ENCODE peak calls at places on chromosomes 2 and 18, in six cellular contexts. W is neuronal stem cell, S is WTC11, D is Peyer's patch, Q is iris pigment epithelial cell, R is GM13977. K is an unnamed sample.

GRCh38 chr2:51013060-51013746 is 18.7 kb downstream of the NRXN1 start:
- DNase-seq in W (peak), S (peak), D (no peak), Q (peak), R (no peak), K (no peak)

GRCh38 chr2:69012310-69013122 is 463 bp upstream of the ANTXR1 start:
- DNase-seq in W (peak), S (no peak), D (peak), Q (peak), R (peak), K (peak)

GRCh38 chr2:113979172-113980128 is 89.6 kb downstream of the ACTR3 start:
- DNase-seq in W (no peak), S (peak), D (no peak), Q (no peak), R (no peak), K (peak)

GRCh38 chr18:80245781-80246655 is 1.3 kb downstream of the PARD6G start:
- DNase-seq in W (peak), S (peak), D (no peak), Q (no peak), R (no peak), K (no peak)

GRCh38 chr2:237196866-237197618 is 111.4 kb downstream of the COPS8 start:
- DNase-seq in W (no peak), S (no peak), D (no peak), Q (peak), R (no peak), K (no peak)

GRCh38 chr2:109098251-109098920 is 30.6 kb upstream of the SH3RF3 start:
- DNase-seq in W (no peak), S (no peak), D (no peak), Q (peak), R (no peak), K (no peak)

GRCh38 chr18:36634573-36635216 is 194.1 kb downstream of the TPGS2 start:
- DNase-seq in W (no peak), S (no peak), D (no peak), Q (no peak), R (no peak), K (no peak)

GRCh38 chr2:156476516-156477206 is 40.5 kb downstream of the GPD2 start:
- DNase-seq in W (no peak), S (no peak), D (no peak), Q (peak), R (peak), K (peak)

GRCh38 chr18:11246466-11246865 is 97.1 kb upstream of the PIEZO2 start:
- DNase-seq in W (no peak), S (no peak), D (no peak), Q (peak), R (no peak), K (no peak)

GRCh38 chr2:128717758-128718710 is 399.4 kb upstream of the HS6ST1 start:
- DNase-seq in W (no peak), S (no peak), D (no peak), Q (no peak), R (no peak), K (no peak)

GRCh38 chr2:42342061-42342794 is 18.8 kb downstream of the COX7A2L start:
- DNase-seq in W (no peak), S (no peak), D (no peak), Q (peak), R (no peak), K (no peak)

GRCh38 chr2:88669371-88670214 is 21.9 kb upstream of the RPIA start:
- DNase-seq in W (no peak), S (peak), D (no peak), Q (peak), R (peak), K (peak)

GRCh38 chr2:119291588-119292167 is 68.0 kb downstream of the STEAP3 start:
- DNase-seq in W (no peak), S (no peak), D (no peak), Q (no peak), R (no peak), K (no peak)

GRCh38 chr18:75211721-75212625 is 1.4 kb downstream of the TSHZ1 start:
- DNase-seq in W (peak), S (peak), D (peak), Q (peak), R (peak), K (peak)

GRCh38 chr2:233033672-233034071 is 1.2 kb downstream of the NEU2 start:
- DNase-seq in W (no peak), S (no peak), D (no peak), Q (no peak), R (no peak), K (no peak)

GRCh38 chr2:213500881-213501280 is 216.6 kb downstream of the SPAG16 start:
- DNase-seq in W (no peak), S (no peak), D (no peak), Q (no peak), R (no peak), K (no peak)

GRCh38 chr2:1988049-1988448 is 243.7 kb upstream of the PXDN start:
- DNase-seq in W (no peak), S (no peak), D (no peak), Q (no peak), R (no peak), K (no peak)

GRCh38 chr2:173271135-173271534 is 83.5 kb upstream of the CDCA7 start:
- DNase-seq in W (no peak), S (no peak), D (no peak), Q (no peak), R (no peak), K (no peak)

GRCh38 chr2:181348091-181348837 is 108.9 kb upstream of the ITGA4 start:
- DNase-seq in W (no peak), S (no peak), D (no peak), Q (no peak), R (peak), K (peak)

GRCh38 chr2:236359426-236359825 is 95.2 kb upstream of the ASB18 start:
- DNase-seq in W (no peak), S (no peak), D (no peak), Q (no peak), R (no peak), K (no peak)

GRCh38 chr2:137229834-137230233 is 464.5 kb downstream of the THSD7B start:
- DNase-seq in W (no peak), S (no peak), D (no peak), Q (no peak), R (no peak), K (no peak)

GRCh38 chr2:241315183-241315878 is at the start of gene HDLBP:
- DNase-seq in W (peak), S (peak), D (peak), Q (peak), R (peak), K (peak)

GRCh38 chr2:38277245-38278119 is 99.6 kb downstream of the ATL2 start:
- DNase-seq in W (no peak), S (peak), D (no peak), Q (peak), R (no peak), K (no peak)

GRCh38 chr2:113203901-113204519 is 30.2 kb downstream of the PSD4 start:
- DNase-seq in W (peak), S (peak), D (peak), Q (peak), R (peak), K (peak)

GRCh38 chr2:70686577-70687460 is 81.2 kb downstream of the ADD2 start:
- DNase-seq in W (peak), S (peak), D (no peak), Q (peak), R (peak), K (peak)

GRCh38 chr2:128274218-128274617 is 44.5 kb downstream of the HS6ST1 start:
- DNase-seq in W (no peak), S (no peak), D (no peak), Q (no peak), R (no peak), K (no peak)

GRCh38 chr18:9403795-9404564 is 69.4 kb downstream of the TWSG1 start:
- DNase-seq in W (no peak), S (peak), D (no peak), Q (no peak), R (no peak), K (no peak)

GRCh38 chr2:145352499-145352898 is 832.6 kb upstream of the ZEB2 start:
- DNase-seq in W (no peak), S (no peak), D (no peak), Q (no peak), R (no peak), K (no peak)

GRCh38 chr2:240948905-240949790 is 43.0 kb downstream of the CROCC2 start:
- DNase-seq in W (no peak), S (no peak), D (no peak), Q (no peak), R (no peak), K (no peak)

GRCh38 chr2:1833046-1833445 is 88.7 kb upstream of the PXDN start:
- DNase-seq in W (no peak), S (no peak), D (no peak), Q (no peak), R (no peak), K (no peak)

GRCh38 chr2:203407496-203407895 is 79.3 kb downstream of the ABI2 start:
- DNase-seq in W (no peak), S (no peak), D (no peak), Q (peak), R (no peak), K (no peak)